ENCODE peak calls at places on chromosome 1, in seven cellular contexts. Y is astrocyte, U is tibial artery, B is foreskin fibroblast, V is cardiac muscle cell, K is dorsolateral prefrontal cortex, S is cardiac fibroblast. A is an unnamed sample.
A peak's percentile ranks its signal among the peaks of the same experiment; 100 is the strongest.

GRCh38 chr1:162213281-162213909 is 143.9 kb downstream of the NOS1AP start:
- DNase-seq in Y (peak; percentile 70), U (peak; percentile 92), B (peak; percentile 8), V (peak; percentile 88), K (peak; percentile 30), S (peak; percentile 81), A (peak; percentile 52)

GRCh38 chr1:54156986-54157385 is 4.2 kb upstream of the CDCP2 start:
- DNase-seq in Y (no peak), U (no peak), B (no peak), V (no peak), K (no peak), S (no peak), A (no peak)

GRCh38 chr1:50873458-50874187 is 86.4 kb downstream of the FAF1 start:
- DNase-seq in Y (peak; percentile 61), U (no peak), B (peak; percentile 44), V (peak; percentile 74), K (peak; percentile 30), S (peak; percentile 65), A (peak; percentile 71)

GRCh38 chr1:206589206-206589605 is 23.1 kb downstream of the EIF2D start:
- DNase-seq in Y (peak; percentile 95), U (no peak), B (peak; percentile 91), V (peak; percentile 96), K (no peak), S (peak; percentile 96), A (no peak)

GRCh38 chr1:120954736-120955135 is 65.2 kb downstream of the PPIAL4A start:
- DNase-seq in Y (no peak), U (no peak), B (no peak), V (no peak), K (no peak), S (no peak), A (no peak)

GRCh38 chr1:117758444-117759316 is 152.8 kb downstream of the TENT5C start:
- DNase-seq in Y (peak; percentile 64), U (peak; percentile 82), B (peak; percentile 92), V (peak; percentile 91), K (peak; percentile 77), S (peak; percentile 89), A (peak; percentile 60)

GRCh38 chr1:29964718-29965533 is 728.6 kb downstream of the PTPRU start:
- DNase-seq in Y (no peak), U (no peak), B (no peak), V (no peak), K (no peak), S (no peak), A (no peak)

GRCh38 chr1:182567629-182568028 is 21.4 kb downstream of the RNASEL start:
- DNase-seq in Y (no peak), U (no peak), B (no peak), V (no peak), K (no peak), S (no peak), A (no peak)

GRCh38 chr1:88763649-88764406 is 79.8 kb downstream of the PKN2 start:
- DNase-seq in Y (peak; percentile 81), U (no peak), B (peak; percentile 52), V (peak; percentile 13), K (no peak), S (peak; percentile 8), A (no peak)

GRCh38 chr1:106526650-106527049 is 529.8 kb upstream of the PRMT6 start:
- DNase-seq in Y (peak; percentile 95), U (no peak), B (peak; percentile 92), V (peak; percentile 6), K (no peak), S (peak; percentile 6), A (no peak)

GRCh38 chr1:167186771-167187170 is 33.9 kb upstream of the POU2F1 start:
- DNase-seq in Y (no peak), U (no peak), B (no peak), V (no peak), K (no peak), S (no peak), A (no peak)

GRCh38 chr1:15902882-15903281 is 55.4 kb downstream of the SPEN start:
- DNase-seq in Y (peak; percentile 77), U (no peak), B (peak; percentile 81), V (peak; percentile 41), K (no peak), S (peak; percentile 49), A (no peak)

GRCh38 chr1:6103111-6103853 is 57.6 kb downstream of the KCNAB2 start:
- DNase-seq in Y (no peak), U (no peak), B (no peak), V (no peak), K (no peak), S (no peak), A (no peak)

GRCh38 chr1:32925360-32926142 is 24.4 kb upstream of the TMEM54 start:
- DNase-seq in Y (no peak), U (no peak), B (peak; percentile 46), V (peak; percentile 47), K (no peak), S (peak; percentile 22), A (no peak)
- TF ChIP-seq CTCF in Y (no peak), U (no peak), B (no peak), V (no peak), K (no peak), S (no peak), A (no peak)

DNA sequence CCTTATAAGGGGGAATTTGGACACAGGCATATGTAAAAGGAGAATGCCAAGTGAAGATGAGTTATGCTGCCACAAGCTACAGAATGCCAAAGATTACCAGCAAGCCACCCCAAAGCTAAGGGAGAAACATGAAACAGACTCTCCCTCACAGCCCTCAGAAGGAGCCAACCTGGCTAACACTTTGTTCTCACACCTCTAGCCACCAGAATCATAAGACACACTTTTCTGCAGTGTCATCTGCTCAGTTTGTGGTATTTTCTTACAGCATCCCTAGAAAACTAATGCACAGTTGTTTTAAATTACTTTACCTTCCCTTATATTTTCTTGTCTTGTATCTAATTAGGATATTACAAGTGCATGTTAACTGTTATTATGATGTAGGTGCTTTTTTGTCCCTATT is 43.2 kb upstream of the PRDX6 start:
- DNase-seq in Y (no peak), U (no peak), B (no peak), V (no peak), K (no peak), S (no peak), A (no peak)
- H3K4me3 ChIP-seq in Y (no peak overlapping the region), U (no peak overlapping the region), B (no peak overlapping the region), V (no peak overlapping the region), K (no peak overlapping the region), S (no peak overlapping the region), A (no peak overlapping the region)

GRCh38 chr1:156379420-156380165 is 10.6 kb downstream of the RHBG start:
- DNase-seq in Y (peak; percentile 12), U (no peak), B (peak; percentile 32), V (peak; percentile 22), K (no peak), S (peak; percentile 15), A (peak; percentile 55)
- TF ChIP-seq CTCF in Y (no peak), U (no peak), B (no peak), V (no peak), K (no peak), S (no peak), A (no peak)

GRCh38 chr1:1211541-1212511 is 2.1 kb downstream of the TNFRSF4 start:
- DNase-seq in Y (no peak), U (no peak), B (no peak), V (no peak), K (no peak), S (no peak), A (peak; percentile 42)

GRCh38 chr1:1210726-1211540 is 3.0 kb downstream of the TNFRSF4 start:
- DNase-seq in Y (no peak), U (no peak), B (no peak), V (no peak), K (no peak), S (no peak), A (peak; percentile 42)

GRCh38 chr1:1206376-1207253 is at the start of gene TNFRSF18:
- DNase-seq in Y (no peak), U (no peak), B (peak; percentile 36), V (no peak), K (no peak), S (no peak), A (peak; percentile 70)

GRCh38 chr1:1207254-1207902 is 986 bp upstream of the TNFRSF18 start:
- DNase-seq in Y (no peak), U (no peak), B (no peak), V (no peak), K (no peak), S (no peak), A (no peak)

DNA sequence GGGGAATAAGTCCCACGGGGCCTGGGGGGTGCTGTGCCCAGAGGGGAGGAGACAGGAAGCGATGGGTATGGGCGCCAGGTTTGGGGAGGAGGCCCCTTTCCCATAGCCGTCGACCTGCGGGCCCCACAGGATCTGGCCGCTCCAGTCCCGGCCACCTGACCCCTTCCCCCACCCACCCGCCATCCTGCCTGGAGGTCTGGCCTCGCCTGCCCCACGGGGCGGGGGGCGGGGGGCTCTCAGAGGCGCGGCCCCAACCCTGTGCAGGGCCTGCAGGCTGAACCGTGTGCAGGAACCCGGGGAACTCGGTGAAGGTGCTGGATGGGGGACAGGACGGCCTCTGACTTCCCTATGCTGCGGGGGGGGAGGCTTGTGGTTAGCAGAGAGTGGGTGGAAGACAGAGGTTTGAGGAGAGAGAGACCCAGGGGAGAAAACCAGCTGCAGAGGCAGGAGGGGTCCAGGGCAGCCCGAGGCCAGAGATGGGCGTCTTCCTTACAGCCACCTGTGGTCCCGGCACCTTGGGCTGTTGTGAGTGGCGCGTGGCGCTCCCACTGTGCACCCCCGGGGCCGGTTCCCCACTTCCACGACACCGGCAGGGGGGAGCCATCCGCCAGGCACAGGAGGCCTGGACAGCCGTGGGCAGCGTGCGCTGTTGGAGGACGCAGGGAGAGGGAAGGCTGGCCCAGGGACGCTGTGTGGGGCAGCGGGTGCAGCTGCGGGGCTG is 2.5 kb upstream of the TNFRSF18 start:
- DNase-seq in Y (peak; percentile 21), U (no peak), B (no peak), V (peak; percentile 40), K (no peak), S (no peak), A (no peak)
- H3K4me3 ChIP-seq in Y (no peak overlapping the region), U (no peak overlapping the region), B (peak overlapping the region; percentile 47), V (no peak overlapping the region), K (peak overlapping the region; percentile 50), S (no peak overlapping the region), A (peak overlapping the region; percentile 29)

DNA sequence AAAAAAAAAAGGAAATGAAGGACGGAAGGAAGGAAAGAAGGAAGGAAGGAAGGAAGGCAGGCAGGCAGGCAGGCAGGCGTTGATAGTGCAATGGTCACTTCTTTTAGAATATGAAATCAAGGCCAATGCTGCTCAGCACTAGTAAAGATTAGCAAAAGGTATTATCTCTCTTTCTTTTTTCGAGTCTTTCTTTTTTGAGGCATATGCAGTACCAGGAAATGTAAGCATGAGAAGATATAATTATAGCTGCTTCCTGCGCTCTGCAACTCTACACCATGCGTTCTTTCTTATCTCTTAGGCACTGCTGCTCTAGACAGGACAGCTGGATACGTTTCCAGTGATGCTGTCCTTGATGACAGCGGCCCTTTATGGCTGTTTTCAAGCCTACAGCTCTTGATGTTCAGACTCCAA is 1512.5 kb upstream of the B3GALT2 start:
- DNase-seq in Y (no peak), U (no peak), B (no peak), V (peak; percentile 17), K (peak; percentile 12), S (peak; percentile 8), A (no peak)
- TF ChIP-seq CTCF in Y (no peak), U (no peak), B (no peak), V (no peak), K (no peak), S (no peak), A (no peak)